ENCODE peak calls at places on chromosomes 2 and 18, in five cellular contexts. K, D, X, U and T are unnamed samples.

GRCh38 chr2:177692042-177692823 is 299.7 kb downstream of the AGPS start:
- DNase-seq in K (no peak), D (no peak), X (peak), U (no peak), T (no peak)

GRCh38 chr2:19209575-19210341 is 148.7 kb downstream of the OSR1 start:
- DNase-seq in K (no peak), D (no peak), X (no peak), U (no peak), T (no peak)

GRCh38 chr2:83051538-83052192 is 1407.4 kb downstream of the SUCLG1 start:
- DNase-seq in K (no peak), D (no peak), X (no peak), U (no peak), T (peak)

GRCh38 chr2:179580378-179581146 is 280.9 kb downstream of the ZNF385B start:
- DNase-seq in K (no peak), D (no peak), X (no peak), U (no peak), T (no peak)

GRCh38 chr2:102056079-102056581 is 64.4 kb downstream of the IL1R2 start:
- DNase-seq in K (no peak), D (no peak), X (no peak), U (no peak), T (peak)

GRCh38 chr2:173653427-173653795 is 298.7 kb downstream of the CDCA7 start:
- DNase-seq in K (no peak), D (no peak), X (peak), U (no peak), T (no peak)

GRCh38 chr18:8224576-8224975 is 384.7 kb upstream of the RAB12 start:
- DNase-seq in K (no peak), D (no peak), X (peak), U (no peak), T (no peak)

GRCh38 chr2:236627846-236628245 is 58.2 kb downstream of the ACKR3 start:
- DNase-seq in K (no peak), D (no peak), X (no peak), U (no peak), T (no peak)

GRCh38 chr2:168120730-168121129 is 126.7 kb downstream of the STK39 start:
- DNase-seq in K (no peak), D (no peak), X (no peak), U (no peak), T (no peak)

GRCh38 chr18:79750980-79751571 is 46.7 kb upstream of the KCNG2 start:
- DNase-seq in K (no peak), D (no peak), X (no peak), U (no peak), T (no peak)

GRCh38 chr2:20595439-20596192 is 55.3 kb downstream of the HS1BP3 start:
- DNase-seq in K (peak), D (no peak), X (peak), U (no peak), T (no peak)

GRCh38 chr2:134260726-134261125 is 6.9 kb downstream of the MGAT5 start:
- DNase-seq in K (no peak), D (no peak), X (no peak), U (peak), T (peak)

GRCh38 chr2:30301551-30301950 is 70.2 kb downstream of the LBH start:
- DNase-seq in K (no peak), D (no peak), X (peak), U (no peak), T (no peak)

GRCh38 chr2:234885113-234885512 is 66.7 kb upstream of the SH3BP4 start:
- DNase-seq in K (no peak), D (no peak), X (no peak), U (no peak), T (no peak)

GRCh38 chr2:127535941-127536340 is 458 bp downstream of the MYO7B start:
- DNase-seq in K (no peak), D (no peak), X (no peak), U (no peak), T (no peak)

GRCh38 chr2:228698963-228699362 is 517.5 kb upstream of the SPHKAP start:
- DNase-seq in K (no peak), D (no peak), X (peak), U (no peak), T (no peak)

GRCh38 chr2:66017763-66018162 is 417.2 kb upstream of the MEIS1 start:
- DNase-seq in K (no peak), D (no peak), X (no peak), U (no peak), T (no peak)